ENCODE peak calls at places on chromosomes 13 and 19, in eight cellular contexts. X is cardiac muscle cell, Q is fibroblast of lung, K is colonic mucosa, L is GM23338, U is pancreas, S is HCT116, R is Karpas-422. M is an unnamed sample.
A peak's percentile ranks its signal among the peaks of the same experiment; 100 is the strongest.

GRCh38 chr13:105969761-105970160 is 565.7 kb downstream of the EFNB2 start:
- DNase-seq in L (no peak), X (no peak), R (no peak), U (no peak), Q (no peak), S (peak; percentile 38), K (no peak), M (no peak)

GRCh38 chr19:8589177-8589714 is 12.0 kb upstream of the MYO1F start:
- DNase-seq in U (no peak), L (no peak), X (no peak), K (no peak), S (no peak), Q (no peak), R (no peak), M (no peak)

GRCh38 chr19:58562126-58563033 is 4.0 kb upstream of the UBE2M start:
- DNase-seq in U (peak; percentile 55), R (peak; percentile 75), L (peak; percentile 78), K (peak; percentile 49), X (peak; percentile 61), S (no peak), Q (peak; percentile 36), M (peak; percentile 36)

GRCh38 chr13:85417807-85418206 is 381.4 kb downstream of the SLITRK6 start:
- DNase-seq in Q (no peak), X (no peak), K (no peak), U (no peak), L (no peak), S (no peak), R (peak; percentile 52), M (no peak)

GRCh38 chr13:35771898-35772297 is 295.4 kb upstream of the MAB21L1 start:
- DNase-seq in U (no peak), X (peak; percentile 34), K (no peak), R (no peak), S (no peak), Q (peak; percentile 65), L (peak; percentile 67), M (no peak)

GRCh38 chr19:47497073-47497766 is 13.2 kb upstream of the KPTN start:
- DNase-seq in K (no peak), S (no peak), U (no peak), L (no peak), Q (no peak), R (no peak), X (no peak), M (no peak)

GRCh38 chr19:54248016-54248601 is 5.5 kb upstream of the LILRA6 start:
- DNase-seq in X (peak; percentile 37), U (no peak), L (no peak), S (no peak), K (no peak), Q (no peak), R (no peak), M (no peak)

GRCh38 chr19:16069813-16070365 is 6.4 kb upstream of the TPM4 start:
- DNase-seq in Q (no peak), X (no peak), S (no peak), U (no peak), K (no peak), L (no peak), R (no peak), M (no peak)

GRCh38 chr19:49860716-49861100 is 6.7 kb downstream of the PNKP start:
- DNase-seq in K (no peak), S (no peak), R (no peak), L (no peak), X (no peak), Q (no peak), U (no peak), M (no peak)

GRCh38 chr13:39038569-39038898 is 278 bp downstream of the NHLRC3 start:
- DNase-seq in Q (no peak), L (no peak), S (no peak), X (no peak), K (peak; percentile 46), U (no peak), R (peak; percentile 75), M (no peak)

GRCh38 chr19:7196721-7197168 is 97.5 kb downstream of the INSR start:
- DNase-seq in Q (peak; percentile 59), U (no peak), K (peak; percentile 42), S (no peak), L (no peak), R (no peak), X (peak; percentile 46), M (no peak)

GRCh38 chr13:69935043-69935442 is 172.6 kb upstream of the ATXN8OS start:
- DNase-seq in U (no peak), X (no peak), R (peak; percentile 76), Q (no peak), L (no peak), S (peak; percentile 52), K (no peak), M (no peak)

GRCh38 chr19:48713041-48713863 is 6.3 kb downstream of the MAMSTR start:
- DNase-seq in Q (no peak), L (peak; percentile 84), X (no peak), R (no peak), K (no peak), U (peak; percentile 31), S (no peak), M (no peak)

GRCh38 chr13:43924549-43925245 is 45.0 kb downstream of the LACC1 start:
- DNase-seq in Q (no peak), U (no peak), L (no peak), R (peak; percentile 42), X (no peak), K (no peak), S (no peak), M (no peak)

GRCh38 chr13:76715621-76716020 is 170.6 kb downstream of the KCTD12 start:
- DNase-seq in Q (no peak), L (peak; percentile 24), X (no peak), U (no peak), R (no peak), K (no peak), S (no peak), M (no peak)

GRCh38 chr19:30676990-30677679 is 305.0 kb downstream of the ZNF536 start:
- DNase-seq in S (no peak), R (no peak), L (no peak), K (no peak), U (peak; percentile 55), X (no peak), Q (no peak), M (no peak)

GRCh38 chr19:10419200-10419645 is 1.1 kb upstream of the PDE4A start:
- DNase-seq in Q (no peak), U (no peak), K (no peak), S (no peak), R (peak; percentile 65), X (no peak), L (no peak), M (no peak)

GRCh38 chr13:72180253-72180952 is 313.4 kb upstream of the DACH1 start:
- DNase-seq in S (no peak), Q (no peak), L (peak; percentile 25), X (no peak), K (no peak), R (no peak), U (peak; percentile 37), M (no peak)

GRCh38 chr19:47572635-47573034 is 313 bp downstream of the ZNF541 start:
- DNase-seq in X (no peak), Q (no peak), K (no peak), R (no peak), S (no peak), L (no peak), U (no peak), M (no peak)

GRCh38 chr19:1469200-1469935 is 9.6 kb downstream of the C19orf25 start:
- DNase-seq in X (no peak), Q (no peak), K (no peak), R (peak; percentile 83), L (no peak), S (no peak), U (no peak), M (no peak)
- H3K27me3 ChIP-seq in X (peaks cover 94% of the 10 kb centered on the region), Q (peaks cover 50% of the 10 kb centered on the region), K (peaks cover 82% of the 10 kb centered on the region), R (no peaks in the 10 kb centered on the region), L (peaks cover 87% of the 10 kb centered on the region), S (no peaks in the 10 kb centered on the region), U (peaks cover 5% of the 10 kb centered on the region), M (peaks cover 83% of the 10 kb centered on the region)

DNA sequence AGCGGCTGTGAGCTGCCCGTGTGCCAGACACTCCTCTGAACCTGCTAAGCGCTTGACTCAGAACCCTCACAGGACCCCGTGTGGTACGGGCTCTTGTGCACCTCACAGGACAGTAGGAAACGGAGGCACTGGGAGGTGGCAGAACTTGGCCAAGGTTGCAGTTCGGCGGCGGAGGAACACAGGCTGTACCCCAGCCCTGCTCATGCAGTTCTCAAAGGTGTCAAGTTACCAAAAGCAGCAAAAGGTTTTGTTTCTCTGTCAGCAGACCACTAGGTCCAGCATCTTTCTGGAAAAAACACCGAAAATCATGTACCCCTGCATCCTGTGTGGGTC is 21.6 kb downstream of the CFAP97D2 start:
- DNase-seq in X (peak; percentile 26), R (no peak), K (no peak), S (no peak), U (no peak), Q (peak; percentile 55), L (peak; percentile 80), M (no peak)
- H3K27me3 ChIP-seq in X (peaks cover 14% of the 10 kb centered on the region), R (no peaks in the 10 kb centered on the region), K (no peaks in the 10 kb centered on the region), S (no peaks in the 10 kb centered on the region), U (no peaks in the 10 kb centered on the region), Q (peaks cover 16% of the 10 kb centered on the region), L (peaks cover 17% of the 10 kb centered on the region), M (peaks cover 76% of the 10 kb centered on the region)

GRCh38 chr19:41928754-41929535 is 696 bp upstream of the ERFL start:
- DNase-seq in R (peak; percentile 88), X (no peak), L (no peak), Q (no peak), U (no peak), S (no peak), K (peak; percentile 47), M (no peak)
- H3K27me3 ChIP-seq in R (no peaks in the 10 kb centered on the region), X (peaks cover 100% of the 10 kb centered on the region), L (peaks cover 100% of the 10 kb centered on the region), Q (peaks cover 71% of the 10 kb centered on the region), U (no peaks in the 10 kb centered on the region), S (no peaks in the 10 kb centered on the region), K (peaks cover 18% of the 10 kb centered on the region), M (peaks cover 100% of the 10 kb centered on the region)

GRCh38 chr13:65936249-65936648 is 1293.9 kb downstream of the PCDH9 start:
- DNase-seq in R (no peak), Q (no peak), S (no peak), L (no peak), X (no peak), U (no peak), K (no peak), M (no peak)

GRCh38 chr13:65932587-65933239 is 1297.4 kb downstream of the PCDH9 start:
- DNase-seq in Q (no peak), K (no peak), L (no peak), R (no peak), U (no peak), X (no peak), S (no peak), M (no peak)

GRCh38 chr13:65926750-65927171 is 1303.4 kb downstream of the PCDH9 start:
- DNase-seq in K (peak; percentile 20), L (peak; percentile 75), U (peak; percentile 45), X (peak; percentile 37), Q (no peak), R (peak; percentile 56), S (peak; percentile 7), M (peak; percentile 38)

GRCh38 chr13:65929436-65929835 is 1300.7 kb downstream of the PCDH9 start:
- DNase-seq in K (no peak), S (no peak), L (no peak), U (no peak), R (no peak), X (no peak), Q (no peak), M (no peak)

DNA sequence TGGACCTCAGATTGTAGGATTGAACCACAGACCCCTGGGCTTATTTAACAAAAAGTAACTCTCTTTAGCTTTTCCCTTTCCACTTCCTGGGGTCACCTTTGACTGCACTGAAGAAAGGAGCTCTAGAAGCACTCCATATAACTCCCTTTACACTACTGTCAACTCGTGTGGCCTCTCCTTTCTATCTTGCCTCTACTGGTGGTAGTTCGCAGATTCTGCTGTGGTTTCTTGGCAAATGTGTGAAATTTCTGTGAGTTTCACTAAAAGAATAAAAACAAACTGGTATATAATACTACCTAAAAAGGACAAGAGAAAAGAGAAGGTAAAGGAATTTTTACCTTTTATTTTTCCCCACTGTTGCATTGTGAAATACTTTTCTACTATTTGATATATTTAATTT is 1298.1 kb downstream of the PCDH9 start:
- DNase-seq in U (no peak), K (no peak), R (no peak), S (no peak), Q (no peak), X (no peak), L (no peak), M (no peak)
- H3K27me3 ChIP-seq in U (no peaks in the 10 kb centered on the region), K (no peaks in the 10 kb centered on the region), R (no peaks in the 10 kb centered on the region), S (no peaks in the 10 kb centered on the region), Q (no peaks in the 10 kb centered on the region), X (no peaks in the 10 kb centered on the region), L (no peaks in the 10 kb centered on the region), M (no peaks in the 10 kb centered on the region)